ENCODE peak calls at places on chromosomes 1 and 21, in four cellular contexts. E is activated T-helper 1 cell treated with Interleukin-2 at 50 U/mL for 16 hours; W is M059J; O is activated CD4-positive, alpha-beta T cell treated with anti-CD3 and anti-CD28 coated beads for 24 hours. S is an unnamed sample.

GRCh38 chr1:97331165-97331564 is 589.7 kb downstream of the DPYD start:
- DNase-seq in E (no peak), W (no peak), O (no peak), S (no peak)

GRCh38 chr1:81660286-81660685 is 140.4 kb upstream of the ADGRL2 start:
- DNase-seq in E (no peak), W (peak), O (no peak), S (no peak)

GRCh38 chr1:160520582-160520981 is 2.5 kb downstream of the SLAMF6 start:
- DNase-seq in E (no peak), W (peak), O (no peak), S (no peak)

GRCh38 chr1:234778215-234779159 is 168.5 kb upstream of the IRF2BP2 start:
- DNase-seq in E (no peak), W (peak), O (no peak), S (no peak)

GRCh38 chr1:33122483-33123170 is 41.7 kb downstream of the AZIN2 start:
- DNase-seq in E (no peak), W (no peak), O (no peak), S (no peak)

GRCh38 chr1:159999204-159999603 is 32.6 kb downstream of the PIGM start:
- DNase-seq in E (no peak), W (peak), O (no peak), S (no peak)

GRCh38 chr1:6386371-6386949 is 7.1 kb downstream of the ACOT7 start:
- DNase-seq in E (no peak), W (peak), O (no peak), S (no peak)

GRCh38 chr1:227805606-227806197 is 9.8 kb upstream of the PRSS38 start:
- DNase-seq in E (no peak), W (peak), O (no peak), S (no peak)

GRCh38 chr21:21851657-21852056 is 853.4 kb downstream of the NCAM2 start:
- DNase-seq in E (no peak), W (peak), O (no peak), S (no peak)

GRCh38 chr21:45957986-45958610 is 23.5 kb upstream of the COL6A1 start:
- DNase-seq in E (no peak), W (no peak), O (no peak), S (no peak)

GRCh38 chr1:215032911-215033310 is 49.6 kb upstream of the KCNK2 start:
- DNase-seq in E (no peak), W (no peak), O (no peak), S (no peak)

GRCh38 chr1:183306317-183307042 is 111.7 kb downstream of the NMNAT2 start:
- DNase-seq in E (no peak), W (no peak), O (no peak), S (no peak)

GRCh38 chr1:10918531-10918930 is 93.9 kb upstream of the TARDBP start:
- DNase-seq in E (no peak), W (peak), O (no peak), S (no peak)

GRCh38 chr1:232981161-232981560 is 30.8 kb downstream of the NTPCR start:
- DNase-seq in E (no peak), W (no peak), O (no peak), S (no peak)